ENCODE peak calls at places on chromosomes 11 and 22, in seven cellular contexts. F, K, C, N, I, S and D are unnamed samples.

GRCh38 chr11:117717485-117718314 is 79.3 kb downstream of the DSCAML1 start:
- DNase-seq in F (no peak), K (no peak), C (peak), N (no peak), I (peak), S (no peak), D (no peak)

GRCh38 chr11:113989381-113989780 is 14.5 kb downstream of the HTR3A start:
- DNase-seq in F (no peak), K (no peak), C (no peak), N (no peak), I (no peak), S (no peak), D (no peak)

GRCh38 chr11:10490032-10490397 is 35.0 kb downstream of the AMPD3 start:
- DNase-seq in F (no peak), K (no peak), C (no peak), N (no peak), I (no peak), S (no peak), D (no peak)

GRCh38 chr22:44555597-44555996 is 57.6 kb upstream of the RTL6 start:
- DNase-seq in F (no peak), K (no peak), C (no peak), N (no peak), I (no peak), S (no peak), D (no peak)

GRCh38 chr11:102139081-102139498 is 28.8 kb downstream of the YAP1 start:
- DNase-seq in F (no peak), K (no peak), C (no peak), N (no peak), I (no peak), S (no peak), D (no peak)

GRCh38 chr11:33005175-33005574 is 10.5 kb upstream of the DEPDC7 start:
- DNase-seq in F (no peak), K (no peak), C (no peak), N (no peak), I (no peak), S (no peak), D (no peak)

GRCh38 chr11:55658031-55658573 is 3.9 kb upstream of the OR4C6 start:
- DNase-seq in F (no peak), K (peak), C (no peak), N (no peak), I (no peak), S (no peak), D (no peak)

GRCh38 chr11:46905806-46906205 is 12.5 kb downstream of the LRP4 start:
- DNase-seq in F (no peak), K (no peak), C (no peak), N (no peak), I (no peak), S (no peak), D (no peak)

GRCh38 chr11:48052183-48053040 is 72.1 kb downstream of the PTPRJ start:
- DNase-seq in F (no peak), K (no peak), C (no peak), N (peak), I (no peak), S (no peak), D (no peak)

GRCh38 chr11:65854871-65855837 is 2.8 kb downstream of the CFL1 start:
- DNase-seq in F (no peak), K (no peak), C (no peak), N (no peak), I (no peak), S (no peak), D (no peak)

GRCh38 chr11:85821636-85822035 is 10.7 kb upstream of the SYTL2 start:
- DNase-seq in F (no peak), K (no peak), C (no peak), N (no peak), I (no peak), S (no peak), D (no peak)

GRCh38 chr22:33529424-33530113 is 390.7 kb downstream of the LARGE1 start:
- DNase-seq in F (no peak), K (no peak), C (no peak), N (no peak), I (no peak), S (no peak), D (no peak)

GRCh38 chr11:46947399-46948077 is 11.0 kb downstream of the CSTPP1 start:
- DNase-seq in F (no peak), K (no peak), C (no peak), N (no peak), I (no peak), S (no peak), D (no peak)

GRCh38 chr11:44574620-44575287 is 9.3 kb downstream of the CD82 start:
- DNase-seq in F (no peak), K (peak), C (no peak), N (no peak), I (peak), S (no peak), D (no peak)

GRCh38 chr11:46238967-46239800 is 38.3 kb upstream of the CREB3L1 start:
- DNase-seq in F (peak), K (no peak), C (peak), N (peak), I (peak), S (peak), D (peak)

GRCh38 chr11:111923351-111923788 is 4.7 kb downstream of the C11orf52 start:
- DNase-seq in F (no peak), K (no peak), C (peak), N (no peak), I (no peak), S (no peak), D (no peak)

GRCh38 chr11:112852141-112852853 is 108.9 kb upstream of the NCAM1 start:
- DNase-seq in F (no peak), K (no peak), C (no peak), N (no peak), I (no peak), S (no peak), D (no peak)

GRCh38 chr22:17910561-17911311 is 113.6 kb downstream of the MICAL3 start:
- DNase-seq in F (no peak), K (no peak), C (no peak), N (no peak), I (peak), S (no peak), D (no peak)

GRCh38 chr22:44975444-44976262 is 34.2 kb downstream of the PHF21B start:
- DNase-seq in F (peak), K (no peak), C (peak), N (peak), I (peak), S (peak), D (peak)

GRCh38 chr11:1734571-1735081 is 15.8 kb downstream of the IFITM10 start:
- DNase-seq in F (no peak), K (no peak), C (no peak), N (no peak), I (no peak), S (no peak), D (no peak)

GRCh38 chr11:3834349-3835099 is 6.2 kb downstream of the RHOG start:
- DNase-seq in F (no peak), K (no peak), C (no peak), N (no peak), I (no peak), S (peak), D (no peak)

GRCh38 chr22:29820941-29821789 is 16.9 kb downstream of the ASCC2 start:
- DNase-seq in F (no peak), K (peak), C (peak), N (no peak), I (peak), S (peak), D (peak)
- TF ChIP-seq TAF1 in F (no peak), K (no peak), C (no peak), N (no peak), I (no peak), S (no peak), D (no peak)

GRCh38 chr22:46309526-46310085 is 12.9 kb downstream of the GTSE1 start:
- DNase-seq in F (no peak), K (no peak), C (no peak), N (no peak), I (no peak), S (no peak), D (no peak)
- TF ChIP-seq TAF1 in F (no peak), K (no peak), C (no peak), N (no peak), I (no peak), S (no peak), D (no peak)

GRCh38 chr22:36830601-36831000 is 13.8 kb upstream of the PVALB start:
- DNase-seq in F (no peak), K (no peak), C (no peak), N (no peak), I (no peak), S (no peak), D (no peak)

GRCh38 chr22:36829370-36830002 is 12.7 kb upstream of the PVALB start:
- DNase-seq in F (no peak), K (no peak), C (no peak), N (no peak), I (no peak), S (no peak), D (no peak)

GRCh38 chr22:36828815-36829214 is 12.0 kb upstream of the PVALB start:
- DNase-seq in F (no peak), K (no peak), C (no peak), N (no peak), I (no peak), S (peak), D (no peak)

GRCh38 chr22:36835903-36836302 is 19.1 kb upstream of the PVALB start:
- DNase-seq in F (no peak), K (no peak), C (no peak), N (no peak), I (no peak), S (no peak), D (no peak)

GRCh38 chr22:36833073-36833472 is 16.2 kb upstream of the PVALB start:
- DNase-seq in F (no peak), K (peak), C (no peak), N (no peak), I (no peak), S (no peak), D (no peak)
- TF ChIP-seq TAF1 in F (no peak), K (no peak), C (no peak), N (no peak), I (no peak), S (no peak), D (no peak)

GRCh38 chr11:122655527-122656072 is at the start of gene UBASH3B:
- DNase-seq in F (peak), K (no peak), C (peak), N (no peak), I (peak), S (peak), D (peak)
- TF ChIP-seq TAF1 in F (no peak), K (no peak), C (peak), N (peak), I (peak), S (no peak), D (no peak)

GRCh38 chr22:28884754-28885375 is 1.5 kb downstream of the ZNRF3 start:
- DNase-seq in F (no peak), K (no peak), C (no peak), N (no peak), I (no peak), S (no peak), D (no peak)

GRCh38 chr22:28882878-28883656 is at the start of gene ZNRF3:
- DNase-seq in F (peak), K (no peak), C (peak), N (peak), I (peak), S (peak), D (peak)

GRCh38 chr22:28883657-28883916 is 215 bp downstream of the ZNRF3 start:
- DNase-seq in F (no peak), K (no peak), C (no peak), N (no peak), I (no peak), S (no peak), D (no peak)

GRCh38 chr22:28883917-28884753 is 763 bp downstream of the ZNRF3 start:
- DNase-seq in F (peak), K (no peak), C (no peak), N (no peak), I (peak), S (peak), D (no peak)

GRCh38 chr22:28882545-28882877 is 861 bp upstream of the ZNRF3 start:
- DNase-seq in F (no peak), K (no peak), C (no peak), N (no peak), I (peak), S (no peak), D (no peak)
- TF ChIP-seq TAF1 in F (no peak), K (no peak), C (no peak), N (no peak), I (no peak), S (no peak), D (no peak)

GRCh38 chr11:126214446-126215240 is 3.1 kb downstream of the FAM118B start:
- DNase-seq in F (no peak), K (no peak), C (no peak), N (no peak), I (no peak), S (no peak), D (no peak)
- TF ChIP-seq TAF1 in F (no peak), K (no peak), C (no peak), N (no peak), I (no peak), S (no peak), D (no peak)

DNA sequence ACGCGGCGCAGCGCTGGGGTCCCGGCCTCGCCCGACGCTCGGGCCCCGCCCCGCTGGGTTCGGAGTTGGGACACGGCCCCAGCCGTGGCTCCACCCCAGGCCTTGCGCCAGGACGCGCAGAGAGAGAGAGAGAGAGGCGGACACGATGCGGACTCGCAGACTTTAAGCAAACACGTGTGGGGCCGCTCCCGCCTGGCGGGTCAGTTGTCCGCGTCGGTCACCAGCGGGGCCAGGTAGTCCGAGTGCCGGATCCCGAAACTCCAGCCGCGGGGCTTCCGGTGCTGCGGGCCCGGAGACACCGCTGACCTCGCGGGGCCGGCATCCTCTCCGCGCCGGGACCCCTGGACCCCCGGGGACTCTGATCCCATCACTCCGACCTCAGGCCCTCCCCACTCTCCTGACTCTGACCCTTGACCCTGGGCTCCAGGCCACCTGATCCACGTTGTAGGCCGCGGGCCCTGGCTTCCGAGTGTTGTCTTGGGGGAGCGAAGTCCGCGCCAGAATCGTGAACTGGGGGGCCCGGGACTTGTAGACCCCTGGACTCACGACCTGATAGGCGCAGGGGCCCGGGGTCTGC is 556 bp upstream of the TYMP start:
- DNase-seq in F (peak), K (no peak), C (peak), N (no peak), I (no peak), S (no peak), D (peak)
- TF ChIP-seq TAF1 in F (peak), K (peak), C (peak), N (no peak), I (no peak), S (no peak), D (peak)

GRCh38 chr11:16787035-16787744 is 48.7 kb downstream of the C11orf58 start:
- DNase-seq in F (no peak), K (no peak), C (no peak), N (no peak), I (no peak), S (no peak), D (no peak)
- TF ChIP-seq TAF1 in F (no peak), K (no peak), C (no peak), N (no peak), I (no peak), S (no peak), D (no peak)

GRCh38 chr11:31995525-31996123 is 95.2 kb upstream of the RCN1 start:
- DNase-seq in F (no peak), K (peak), C (no peak), N (no peak), I (no peak), S (no peak), D (no peak)
- TF ChIP-seq TAF1 in F (no peak), K (peak), C (no peak), N (no peak), I (no peak), S (no peak), D (no peak)

GRCh38 chr22:49136816-49137180 is 690.9 kb downstream of the BRD1 start:
- DNase-seq in F (no peak), K (no peak), C (no peak), N (no peak), I (no peak), S (no peak), D (no peak)
- TF ChIP-seq TAF1 in F (no peak), K (no peak), C (no peak), N (no peak), I (no peak), S (no peak), D (no peak)